ENCODE peak calls at places on chromosomes 13 and 19, in nine cellular contexts. One of them, this sample, is unnamed.

GRCh38 chr13:48585456-48585840 is 52.6 kb upstream of the RCBTB2 start:
- DNase-seq in sigmoid colon: no peak
- DNase-seq in prostate gland: peak; percentile 80
- DNase-seq in transverse colon: peak; percentile 31
- DNase-seq in breast epithelium: peak; percentile 90
- DNase-seq in stomach: peak; percentile 58
- DNase-seq in endothelial cell of umbilical vein: peak; percentile 96
- DNase-seq in K562: no peak
- DNase-seq in esophagus muscularis mucosa: peak; percentile 81
- DNase-seq in this sample: no peak

GRCh38 chr19:35559281-35559659 is 4.2 kb downstream of the ATP4A start:
- DNase-seq in endothelial cell of umbilical vein: no peak
- DNase-seq in transverse colon: no peak
- DNase-seq in K562: no peak
- DNase-seq in esophagus muscularis mucosa: no peak
- DNase-seq in prostate gland: no peak
- DNase-seq in sigmoid colon: no peak
- DNase-seq in stomach: no peak
- DNase-seq in breast epithelium: no peak
- DNase-seq in this sample: no peak

GRCh38 chr13:50668882-50669281 is 174.6 kb downstream of the DLEU7 start:
- DNase-seq in K562: no peak
- DNase-seq in sigmoid colon: no peak
- DNase-seq in stomach: no peak
- DNase-seq in prostate gland: no peak
- DNase-seq in breast epithelium: no peak
- DNase-seq in endothelial cell of umbilical vein: no peak
- DNase-seq in esophagus muscularis mucosa: no peak
- DNase-seq in transverse colon: no peak
- DNase-seq in this sample: no peak

GRCh38 chr19:12090807-12091206 is 26.3 kb downstream of the ZNF844 start:
- DNase-seq in transverse colon: peak; percentile 58
- DNase-seq in breast epithelium: peak; percentile 22
- DNase-seq in stomach: peak; percentile 60
- DNase-seq in prostate gland: peak; percentile 35
- DNase-seq in sigmoid colon: peak; percentile 72
- DNase-seq in esophagus muscularis mucosa: peak; percentile 92
- DNase-seq in endothelial cell of umbilical vein: peak; percentile 30
- DNase-seq in K562: peak; percentile 58
- DNase-seq in this sample: peak; percentile 30

GRCh38 chr13:97125051-97125809 is 96.9 kb upstream of the MBNL2 start:
- DNase-seq in prostate gland: no peak
- DNase-seq in esophagus muscularis mucosa: no peak
- DNase-seq in K562: no peak
- DNase-seq in sigmoid colon: peak; percentile 75
- DNase-seq in endothelial cell of umbilical vein: no peak
- DNase-seq in transverse colon: no peak
- DNase-seq in breast epithelium: no peak
- DNase-seq in stomach: no peak
- DNase-seq in this sample: peak; percentile 87

GRCh38 chr13:39501711-39502324 is 101.2 kb downstream of the LHFPL6 start:
- DNase-seq in breast epithelium: no peak
- DNase-seq in transverse colon: no peak
- DNase-seq in stomach: no peak
- DNase-seq in sigmoid colon: no peak
- DNase-seq in esophagus muscularis mucosa: no peak
- DNase-seq in endothelial cell of umbilical vein: no peak
- DNase-seq in prostate gland: no peak
- DNase-seq in K562: no peak
- DNase-seq in this sample: no peak

GRCh38 chr19:18102916-18103542 is 5.5 kb downstream of the MAST3 start:
- DNase-seq in stomach: no peak
- DNase-seq in endothelial cell of umbilical vein: no peak
- DNase-seq in K562: no peak
- DNase-seq in sigmoid colon: no peak
- DNase-seq in breast epithelium: no peak
- DNase-seq in esophagus muscularis mucosa: no peak
- DNase-seq in transverse colon: no peak
- DNase-seq in prostate gland: no peak
- DNase-seq in this sample: no peak

GRCh38 chr13:26679945-26680516 is 80.6 kb downstream of the GPR12 start:
- DNase-seq in breast epithelium: no peak
- DNase-seq in esophagus muscularis mucosa: peak; percentile 64
- DNase-seq in sigmoid colon: no peak
- DNase-seq in K562: no peak
- DNase-seq in transverse colon: no peak
- DNase-seq in stomach: no peak
- DNase-seq in prostate gland: no peak
- DNase-seq in endothelial cell of umbilical vein: no peak
- DNase-seq in this sample: no peak

DNA sequence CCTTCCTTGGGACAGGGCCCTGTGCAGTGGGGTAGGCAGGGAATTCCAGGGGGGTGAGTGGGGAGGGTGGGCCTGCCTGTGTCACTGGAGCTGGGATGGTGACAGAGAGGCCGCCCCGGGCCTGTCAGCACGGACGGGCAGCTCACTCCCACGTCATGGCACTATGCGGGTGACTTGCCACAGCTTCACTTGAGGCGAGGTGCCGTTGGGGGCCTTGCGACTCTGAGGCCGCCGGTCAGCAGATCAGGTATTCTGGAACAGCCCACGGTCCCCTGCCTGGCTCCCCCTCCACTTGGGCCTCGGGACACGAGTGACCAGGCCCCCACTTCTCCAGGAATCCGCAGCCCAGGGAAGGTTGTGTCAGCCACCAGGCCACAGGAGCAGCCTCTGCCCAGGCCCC is 2.9 kb upstream of the MIDN start:
- DNase-seq in esophagus muscularis mucosa: no peak
- DNase-seq in stomach: no peak
- DNase-seq in breast epithelium: no peak
- DNase-seq in transverse colon: no peak
- DNase-seq in endothelial cell of umbilical vein: no peak
- DNase-seq in sigmoid colon: peak; percentile 81
- DNase-seq in prostate gland: no peak
- DNase-seq in K562: no peak
- DNase-seq in this sample: no peak
- H3K27ac ChIP-seq in esophagus muscularis mucosa: peak overlapping the region; percentile 100
- H3K27ac ChIP-seq in stomach: peak overlapping the region; percentile 86
- H3K27ac ChIP-seq in breast epithelium: peak overlapping the region; percentile 91
- H3K27ac ChIP-seq in transverse colon: peak overlapping the region; percentile 99
- H3K27ac ChIP-seq in endothelial cell of umbilical vein: no peak overlapping the region
- H3K27ac ChIP-seq in sigmoid colon: peak overlapping the region; percentile 100
- H3K27ac ChIP-seq in prostate gland: peak overlapping the region; percentile 91
- H3K27ac ChIP-seq in K562: peak overlapping the region; percentile 69
- H3K27ac ChIP-seq in this sample: no peak overlapping the region

GRCh38 chr19:32404213-32404938 is 1.2 kb upstream of the DPY19L3 start:
- DNase-seq in stomach: no peak
- DNase-seq in breast epithelium: no peak
- DNase-seq in endothelial cell of umbilical vein: no peak
- DNase-seq in esophagus muscularis mucosa: peak; percentile 70
- DNase-seq in sigmoid colon: no peak
- DNase-seq in prostate gland: no peak
- DNase-seq in transverse colon: no peak
- DNase-seq in K562: no peak
- DNase-seq in this sample: no peak

GRCh38 chr19:32404939-32405430 is 585 bp upstream of the DPY19L3 start:
- DNase-seq in endothelial cell of umbilical vein: no peak
- DNase-seq in K562: no peak
- DNase-seq in breast epithelium: peak; percentile 46
- DNase-seq in stomach: peak; percentile 69
- DNase-seq in sigmoid colon: peak; percentile 80
- DNase-seq in transverse colon: peak; percentile 57
- DNase-seq in esophagus muscularis mucosa: peak; percentile 92
- DNase-seq in prostate gland: peak; percentile 36
- DNase-seq in this sample: no peak

GRCh38 chr19:32406161-32407003 is 812 bp downstream of the DPY19L3 start:
- DNase-seq in K562: no peak
- DNase-seq in prostate gland: peak; percentile 55
- DNase-seq in endothelial cell of umbilical vein: peak; percentile 23
- DNase-seq in sigmoid colon: no peak
- DNase-seq in esophagus muscularis mucosa: peak; percentile 80
- DNase-seq in breast epithelium: no peak
- DNase-seq in stomach: no peak
- DNase-seq in transverse colon: no peak
- DNase-seq in this sample: no peak

GRCh38 chr19:32405431-32406160 is at the start of gene DPY19L3:
- DNase-seq in sigmoid colon: peak; percentile 98
- DNase-seq in stomach: peak; percentile 97
- DNase-seq in esophagus muscularis mucosa: peak; percentile 99
- DNase-seq in breast epithelium: peak; percentile 94
- DNase-seq in transverse colon: peak; percentile 96
- DNase-seq in prostate gland: peak; percentile 95
- DNase-seq in endothelial cell of umbilical vein: peak; percentile 93
- DNase-seq in K562: peak; percentile 99
- DNase-seq in this sample: peak; percentile 35

DNA sequence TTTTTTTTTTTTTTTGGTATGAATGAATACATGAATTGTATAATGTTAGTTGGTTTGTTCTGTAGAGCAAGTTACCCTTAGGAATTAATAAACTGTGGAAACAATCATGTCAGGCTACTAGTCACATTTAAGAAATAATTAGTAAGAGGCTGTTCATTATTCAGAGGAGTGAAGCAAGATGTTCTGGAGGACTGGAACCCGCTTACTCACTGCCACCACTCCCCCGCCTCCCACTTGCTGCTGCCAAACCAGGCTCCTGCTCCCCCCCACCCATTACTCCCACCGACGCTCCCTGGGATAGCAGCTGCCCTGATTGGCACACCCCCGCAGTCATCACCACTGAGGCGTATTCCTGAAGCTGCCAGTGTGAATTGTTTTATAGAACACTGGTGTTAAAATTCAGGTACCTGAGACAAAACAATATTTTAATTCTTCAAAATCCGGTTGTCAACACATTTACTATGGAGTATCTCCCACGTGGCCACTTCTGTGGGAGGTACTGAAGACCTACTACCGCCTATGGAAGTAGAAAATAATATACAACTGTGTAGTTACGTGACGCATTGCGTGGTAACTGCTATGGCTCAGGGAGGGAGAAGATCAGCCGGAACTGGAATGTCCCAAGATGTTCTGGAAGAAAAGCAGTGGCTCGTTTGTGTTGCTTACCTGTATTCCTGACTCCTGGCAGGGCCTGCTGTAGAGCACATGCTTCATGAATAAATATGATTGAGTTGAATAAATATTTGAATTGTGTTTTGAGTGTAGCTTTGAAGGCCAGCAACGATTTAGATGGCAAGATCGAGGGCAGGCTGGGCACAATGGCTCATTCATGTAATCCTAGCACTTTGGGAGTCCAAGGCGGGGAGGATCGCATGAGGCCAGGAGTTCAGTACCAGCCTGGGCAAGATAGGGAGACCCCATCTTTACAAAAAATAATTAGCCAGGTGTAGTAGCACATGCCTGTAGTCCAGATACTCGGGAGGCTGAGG is 1.7 kb downstream of the DPY19L3 start:
- DNase-seq in breast epithelium: no peak
- DNase-seq in K562: peak; percentile 56
- DNase-seq in sigmoid colon: peak; percentile 74
- DNase-seq in transverse colon: peak; percentile 12
- DNase-seq in esophagus muscularis mucosa: peak; percentile 89
- DNase-seq in endothelial cell of umbilical vein: no peak
- DNase-seq in prostate gland: peak; percentile 58
- DNase-seq in stomach: peak; percentile 68
- DNase-seq in this sample: no peak
- TF ChIP-seq POLR2AphosphoS5 in breast epithelium: no peak
- TF ChIP-seq POLR2AphosphoS5 in K562: no peak
- TF ChIP-seq POLR2AphosphoS5 in sigmoid colon: no peak
- TF ChIP-seq POLR2AphosphoS5 in transverse colon: no peak
- TF ChIP-seq POLR2AphosphoS5 in esophagus muscularis mucosa: no peak
- TF ChIP-seq POLR2AphosphoS5 in endothelial cell of umbilical vein: no peak
- TF ChIP-seq POLR2AphosphoS5 in prostate gland: peak; percentile 87
- TF ChIP-seq POLR2AphosphoS5 in stomach: peak; percentile 41
- TF ChIP-seq POLR2AphosphoS5 in this sample: no peak

GRCh38 chr19:48419158-48419920 is 25.9 kb downstream of the GRIN2D start:
- DNase-seq in esophagus muscularis mucosa: no peak
- DNase-seq in prostate gland: no peak
- DNase-seq in sigmoid colon: peak; percentile 71
- DNase-seq in transverse colon: peak; percentile 75
- DNase-seq in breast epithelium: no peak
- DNase-seq in K562: peak; percentile 67
- DNase-seq in endothelial cell of umbilical vein: peak; percentile 41
- DNase-seq in stomach: peak; percentile 49
- DNase-seq in this sample: no peak
- H3K27ac ChIP-seq in esophagus muscularis mucosa: no peak overlapping the region
- H3K27ac ChIP-seq in prostate gland: no peak overlapping the region
- H3K27ac ChIP-seq in sigmoid colon: no peak overlapping the region
- H3K27ac ChIP-seq in transverse colon: no peak overlapping the region
- H3K27ac ChIP-seq in breast epithelium: no peak overlapping the region
- H3K27ac ChIP-seq in K562: peak overlapping the region; percentile 56
- H3K27ac ChIP-seq in endothelial cell of umbilical vein: no peak overlapping the region
- H3K27ac ChIP-seq in stomach: no peak overlapping the region
- H3K27ac ChIP-seq in this sample: no peak overlapping the region

GRCh38 chr19:44904426-44904994 is 1.1 kb upstream of the APOE start:
- DNase-seq in K562: no peak
- DNase-seq in esophagus muscularis mucosa: no peak
- DNase-seq in stomach: no peak
- DNase-seq in prostate gland: no peak
- DNase-seq in breast epithelium: no peak
- DNase-seq in transverse colon: no peak
- DNase-seq in endothelial cell of umbilical vein: no peak
- DNase-seq in sigmoid colon: no peak
- DNase-seq in this sample: no peak

GRCh38 chr19:44907613-44908012 is 2.0 kb downstream of the APOE start:
- DNase-seq in transverse colon: no peak
- DNase-seq in prostate gland: no peak
- DNase-seq in endothelial cell of umbilical vein: no peak
- DNase-seq in K562: no peak
- DNase-seq in breast epithelium: no peak
- DNase-seq in sigmoid colon: no peak
- DNase-seq in esophagus muscularis mucosa: no peak
- DNase-seq in stomach: no peak
- DNase-seq in this sample: no peak

GRCh38 chr19:44903602-44904425 is 1.8 kb upstream of the APOE start:
- DNase-seq in transverse colon: peak; percentile 76
- DNase-seq in prostate gland: peak; percentile 42
- DNase-seq in endothelial cell of umbilical vein: peak; percentile 73
- DNase-seq in sigmoid colon: peak; percentile 82
- DNase-seq in breast epithelium: peak; percentile 70
- DNase-seq in K562: peak; percentile 73
- DNase-seq in stomach: peak; percentile 80
- DNase-seq in esophagus muscularis mucosa: peak; percentile 93
- DNase-seq in this sample: no peak

GRCh38 chr19:44903216-44903601 is 2.4 kb upstream of the APOE start:
- DNase-seq in endothelial cell of umbilical vein: no peak
- DNase-seq in esophagus muscularis mucosa: no peak
- DNase-seq in prostate gland: no peak
- DNase-seq in stomach: no peak
- DNase-seq in sigmoid colon: no peak
- DNase-seq in transverse colon: no peak
- DNase-seq in breast epithelium: no peak
- DNase-seq in K562: no peak
- DNase-seq in this sample: no peak

DNA sequence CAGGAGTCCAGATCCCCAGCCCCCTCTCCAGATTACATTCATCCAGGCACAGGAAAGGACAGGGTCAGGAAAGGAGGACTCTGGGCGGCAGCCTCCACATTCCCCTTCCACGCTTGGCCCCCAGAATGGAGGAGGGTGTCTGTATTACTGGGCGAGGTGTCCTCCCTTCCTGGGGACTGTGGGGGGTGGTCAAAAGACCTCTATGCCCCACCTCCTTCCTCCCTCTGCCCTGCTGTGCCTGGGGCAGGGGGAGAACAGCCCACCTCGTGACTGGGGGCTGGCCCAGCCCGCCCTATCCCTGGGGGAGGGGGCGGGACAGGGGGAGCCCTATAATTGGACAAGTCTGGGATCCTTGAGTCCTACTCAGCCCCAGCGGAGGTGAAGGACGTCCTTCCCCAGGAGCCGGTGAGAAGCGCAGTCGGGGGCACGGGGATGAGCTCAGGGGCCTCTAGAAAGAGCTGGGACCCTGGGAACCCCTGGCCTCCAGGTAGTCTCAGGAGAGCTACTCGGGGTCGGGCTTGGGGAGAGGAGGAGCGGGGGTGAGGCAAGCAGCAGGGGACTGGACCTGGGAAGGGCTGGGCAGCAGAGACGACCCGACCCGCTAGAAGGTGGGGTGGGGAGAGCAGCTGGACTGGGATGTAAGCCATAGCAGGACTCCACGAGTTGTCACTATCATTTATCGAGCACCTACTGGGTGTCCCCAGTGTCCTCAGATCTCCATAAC is at the start of gene APOE:
- DNase-seq in transverse colon: peak; percentile 33
- DNase-seq in stomach: no peak
- DNase-seq in breast epithelium: peak; percentile 43
- DNase-seq in endothelial cell of umbilical vein: no peak
- DNase-seq in prostate gland: no peak
- DNase-seq in esophagus muscularis mucosa: no peak
- DNase-seq in sigmoid colon: no peak
- DNase-seq in K562: peak; percentile 60
- DNase-seq in this sample: no peak
- TF ChIP-seq POLR2AphosphoS5 in transverse colon: no peak
- TF ChIP-seq POLR2AphosphoS5 in stomach: peak; percentile 14
- TF ChIP-seq POLR2AphosphoS5 in breast epithelium: peak; percentile 16
- TF ChIP-seq POLR2AphosphoS5 in endothelial cell of umbilical vein: no peak
- TF ChIP-seq POLR2AphosphoS5 in prostate gland: no peak
- TF ChIP-seq POLR2AphosphoS5 in esophagus muscularis mucosa: no peak
- TF ChIP-seq POLR2AphosphoS5 in sigmoid colon: no peak
- TF ChIP-seq POLR2AphosphoS5 in K562: no peak
- TF ChIP-seq POLR2AphosphoS5 in this sample: no peak

This sample was measured in SK-N-MC.